ENCODE peak calls at places on chromosomes 4 and X, in five cellular contexts. One of them, this sample, is unnamed.

GRCh38 chr4:157115613-157116340 is 39.8 kb downstream of the GLRB start:
- DNase-seq in CD8-positive, alpha-beta memory T cell: no peak
- DNase-seq in glutamatergic neuron: no peak
- DNase-seq in hepatocyte: peak; percentile 9
- DNase-seq in tibial artery: no peak
- DNase-seq in this sample: no peak

GRCh38 chr4:19329631-19330030 is 922.1 kb upstream of the SLIT2 start:
- DNase-seq in CD8-positive, alpha-beta memory T cell: no peak
- DNase-seq in hepatocyte: no peak
- DNase-seq in tibial artery: no peak
- DNase-seq in glutamatergic neuron: no peak
- DNase-seq in this sample: no peak

GRCh38 chrX:41692162-41692749 is 3.5 kb downstream of the GPR34 start:
- DNase-seq in glutamatergic neuron: no peak
- DNase-seq in CD8-positive, alpha-beta memory T cell: no peak
- DNase-seq in hepatocyte: no peak
- DNase-seq in tibial artery: no peak
- DNase-seq in this sample: no peak

GRCh38 chr4:78777556-78777900 is 1.4 kb downstream of the BMP2K start:
- DNase-seq in hepatocyte: no peak
- DNase-seq in CD8-positive, alpha-beta memory T cell: no peak
- DNase-seq in glutamatergic neuron: no peak
- DNase-seq in tibial artery: no peak
- DNase-seq in this sample: no peak

GRCh38 chr4:41471672-41472071 is 66.3 kb upstream of the LIMCH1 start:
- DNase-seq in CD8-positive, alpha-beta memory T cell: no peak
- DNase-seq in hepatocyte: no peak
- DNase-seq in glutamatergic neuron: no peak
- DNase-seq in tibial artery: no peak
- DNase-seq in this sample: no peak

GRCh38 chr4:156953951-156954350 is 17.6 kb downstream of the PDGFC start:
- DNase-seq in tibial artery: no peak
- DNase-seq in glutamatergic neuron: no peak
- DNase-seq in CD8-positive, alpha-beta memory T cell: no peak
- DNase-seq in hepatocyte: no peak
- DNase-seq in this sample: no peak

GRCh38 chr4:86386201-86386600 is 26.3 kb upstream of the MAPK10 start:
- DNase-seq in CD8-positive, alpha-beta memory T cell: no peak
- DNase-seq in hepatocyte: no peak
- DNase-seq in glutamatergic neuron: no peak
- DNase-seq in tibial artery: no peak
- DNase-seq in this sample: no peak

GRCh38 chrX:72120798-72121197 is 10.9 kb downstream of the RTL5 start:
- DNase-seq in glutamatergic neuron: no peak
- DNase-seq in hepatocyte: no peak
- DNase-seq in CD8-positive, alpha-beta memory T cell: no peak
- DNase-seq in tibial artery: no peak
- DNase-seq in this sample: no peak

GRCh38 chr4:128831526-128832252 is 22.2 kb downstream of the JADE1 start:
- DNase-seq in hepatocyte: peak; percentile 49
- DNase-seq in tibial artery: no peak
- DNase-seq in glutamatergic neuron: no peak
- DNase-seq in CD8-positive, alpha-beta memory T cell: no peak
- DNase-seq in this sample: no peak

GRCh38 chr4:158315706-158316105 is 105.4 kb downstream of the TMEM144 start:
- DNase-seq in glutamatergic neuron: no peak
- DNase-seq in tibial artery: no peak
- DNase-seq in hepatocyte: no peak
- DNase-seq in CD8-positive, alpha-beta memory T cell: no peak
- DNase-seq in this sample: no peak

GRCh38 chrX:133335027-133335426 is 80.3 kb downstream of the GPC4 start:
- DNase-seq in tibial artery: no peak
- DNase-seq in CD8-positive, alpha-beta memory T cell: no peak
- DNase-seq in hepatocyte: peak; percentile 31
- DNase-seq in glutamatergic neuron: no peak
- DNase-seq in this sample: no peak

GRCh38 chrX:154485150-154486051 is 1.0 kb downstream of the UBL4A start:
- DNase-seq in tibial artery: no peak
- DNase-seq in glutamatergic neuron: no peak
- DNase-seq in hepatocyte: no peak
- DNase-seq in CD8-positive, alpha-beta memory T cell: no peak
- DNase-seq in this sample: no peak

GRCh38 chr4:23022032-23022431 is 329.3 kb downstream of the GBA3 start:
- DNase-seq in hepatocyte: peak; percentile 7
- DNase-seq in tibial artery: no peak
- DNase-seq in CD8-positive, alpha-beta memory T cell: no peak
- DNase-seq in glutamatergic neuron: no peak
- DNase-seq in this sample: no peak

GRCh38 chrX:10157545-10157944 is 770 bp downstream of the CLCN4 start:
- DNase-seq in hepatocyte: no peak
- DNase-seq in tibial artery: no peak
- DNase-seq in CD8-positive, alpha-beta memory T cell: no peak
- DNase-seq in glutamatergic neuron: no peak
- DNase-seq in this sample: no peak

GRCh38 chr4:1366371-1367229 is 19.6 kb downstream of the UVSSA start:
- DNase-seq in glutamatergic neuron: peak; percentile 7
- DNase-seq in hepatocyte: no peak
- DNase-seq in CD8-positive, alpha-beta memory T cell: no peak
- DNase-seq in tibial artery: peak; percentile 54
- DNase-seq in this sample: no peak

GRCh38 chr4:113540859-113541258 is 220.7 kb downstream of the CAMK2D start:
- DNase-seq in CD8-positive, alpha-beta memory T cell: no peak
- DNase-seq in hepatocyte: peak; percentile 30
- DNase-seq in tibial artery: no peak
- DNase-seq in glutamatergic neuron: no peak
- DNase-seq in this sample: no peak

GRCh38 chr4:128388352-128388630 is 100.7 kb upstream of the PGRMC2 start:
- DNase-seq in glutamatergic neuron: no peak
- DNase-seq in CD8-positive, alpha-beta memory T cell: no peak
- DNase-seq in tibial artery: no peak
- DNase-seq in hepatocyte: no peak
- DNase-seq in this sample: no peak

GRCh38 chrX:132292753-132293152 is 73.5 kb upstream of the RAP2C start:
- DNase-seq in tibial artery: no peak
- DNase-seq in CD8-positive, alpha-beta memory T cell: no peak
- DNase-seq in hepatocyte: peak; percentile 72
- DNase-seq in glutamatergic neuron: no peak
- DNase-seq in this sample: peak; percentile 4

GRCh38 chrX:22686138-22686541 is 313.6 kb upstream of the DDX53 start:
- DNase-seq in CD8-positive, alpha-beta memory T cell: no peak
- DNase-seq in tibial artery: peak; percentile 74
- DNase-seq in glutamatergic neuron: peak; percentile 11
- DNase-seq in hepatocyte: no peak
- DNase-seq in this sample: peak; percentile 0

GRCh38 chr4:40555176-40555900 is 74.3 kb downstream of the RBM47 start:
- DNase-seq in tibial artery: no peak
- DNase-seq in hepatocyte: no peak
- DNase-seq in CD8-positive, alpha-beta memory T cell: no peak
- DNase-seq in glutamatergic neuron: no peak
- DNase-seq in this sample: no peak

GRCh38 chr4:53593765-53594164 is 2.5 kb upstream of the LNX1 start:
- DNase-seq in glutamatergic neuron: no peak
- DNase-seq in tibial artery: no peak
- DNase-seq in CD8-positive, alpha-beta memory T cell: no peak
- DNase-seq in hepatocyte: no peak
- DNase-seq in this sample: no peak

GRCh38 chrX:133676344-133677122 is 261.2 kb upstream of the GPC4 start:
- DNase-seq in hepatocyte: no peak
- DNase-seq in tibial artery: no peak
- DNase-seq in glutamatergic neuron: no peak
- DNase-seq in CD8-positive, alpha-beta memory T cell: no peak
- DNase-seq in this sample: no peak

GRCh38 chr4:7197910-7198309 is 5.6 kb downstream of the SORCS2 start:
- DNase-seq in hepatocyte: no peak
- DNase-seq in tibial artery: peak; percentile 54
- DNase-seq in glutamatergic neuron: peak; percentile 42
- DNase-seq in CD8-positive, alpha-beta memory T cell: no peak
- DNase-seq in this sample: no peak

GRCh38 chr4:8118035-8118434 is 40.6 kb downstream of the ABLIM2 start:
- DNase-seq in hepatocyte: no peak
- DNase-seq in CD8-positive, alpha-beta memory T cell: no peak
- DNase-seq in tibial artery: no peak
- DNase-seq in glutamatergic neuron: no peak
- DNase-seq in this sample: no peak

GRCh38 chrX:16436348-16437188 is 213.4 kb upstream of the S100G start:
- DNase-seq in glutamatergic neuron: peak; percentile 75
- DNase-seq in hepatocyte: peak; percentile 89
- DNase-seq in CD8-positive, alpha-beta memory T cell: peak; percentile 9
- DNase-seq in tibial artery: peak; percentile 77
- DNase-seq in this sample: peak; percentile 45

GRCh38 chr4:137359691-137360315 is 172.5 kb downstream of the PCDH18 start:
- DNase-seq in glutamatergic neuron: no peak
- DNase-seq in CD8-positive, alpha-beta memory T cell: no peak
- DNase-seq in tibial artery: no peak
- DNase-seq in hepatocyte: peak; percentile 34
- DNase-seq in this sample: no peak